ENCODE peak calls at places on chromosomes 7 and 10, in five cellular contexts. One of them, this sample, is unnamed.
A peak's percentile ranks its signal among the peaks of the same experiment; 100 is the strongest.

GRCh38 chr10:69684020-69684980 is 54.3 kb downstream of the FAM241B start:
- DNase-seq in AG08396: no peak
- DNase-seq in GF-D8: no peak
- DNase-seq in NCI-H2029: no peak
- DNase-seq in ELF-1: peak; percentile 63
- DNase-seq in this sample: no peak

GRCh38 chr7:100897111-100897608 is 1.5 kb upstream of the ACHE start:
- DNase-seq in AG08396: peak; percentile 63
- DNase-seq in GF-D8: no peak
- DNase-seq in NCI-H2029: no peak
- DNase-seq in ELF-1: no peak
- DNase-seq in this sample: peak; percentile 29

GRCh38 chr7:3080106-3080505 is 36.4 kb upstream of the CARD11 start:
- DNase-seq in AG08396: no peak
- DNase-seq in GF-D8: no peak
- DNase-seq in NCI-H2029: no peak
- DNase-seq in ELF-1: no peak
- DNase-seq in this sample: no peak

GRCh38 chr7:129739427-129739826 is 127.9 kb downstream of the NRF1 start:
- DNase-seq in AG08396: peak; percentile 53
- DNase-seq in GF-D8: no peak
- DNase-seq in NCI-H2029: peak; percentile 68
- DNase-seq in ELF-1: no peak
- DNase-seq in this sample: no peak

GRCh38 chr10:99085358-99085757 is 150.3 kb downstream of the HPSE2 start:
- DNase-seq in AG08396: no peak
- DNase-seq in GF-D8: no peak
- DNase-seq in NCI-H2029: no peak
- DNase-seq in ELF-1: no peak
- DNase-seq in this sample: no peak

GRCh38 chr7:125030756-125031387 is 101.2 kb upstream of the POT1 start:
- DNase-seq in AG08396: no peak
- DNase-seq in GF-D8: no peak
- DNase-seq in NCI-H2029: no peak
- DNase-seq in ELF-1: no peak
- DNase-seq in this sample: no peak

GRCh38 chr7:140656548-140657515 is 15.9 kb upstream of the ADCK2 start:
- DNase-seq in AG08396: peak; percentile 73
- DNase-seq in GF-D8: peak; percentile 49
- DNase-seq in NCI-H2029: no peak
- DNase-seq in ELF-1: peak; percentile 68
- DNase-seq in this sample: peak; percentile 52

GRCh38 chr7:139722604-139723003 is 55.2 kb downstream of the HIPK2 start:
- DNase-seq in AG08396: no peak
- DNase-seq in GF-D8: no peak
- DNase-seq in NCI-H2029: no peak
- DNase-seq in ELF-1: no peak
- DNase-seq in this sample: no peak

GRCh38 chr10:48215148-48215982 is 59.1 kb downstream of the FRMPD2 start:
- DNase-seq in AG08396: peak; percentile 28
- DNase-seq in GF-D8: no peak
- DNase-seq in NCI-H2029: peak; percentile 45
- DNase-seq in ELF-1: peak; percentile 80
- DNase-seq in this sample: peak; percentile 45

GRCh38 chr10:107834706-107835105 is 670.2 kb upstream of the SORCS1 start:
- DNase-seq in AG08396: no peak
- DNase-seq in GF-D8: no peak
- DNase-seq in NCI-H2029: no peak
- DNase-seq in ELF-1: no peak
- DNase-seq in this sample: no peak